ENCODE peak calls at places on chromosomes 2 and 18, in four cellular contexts. Y, M, L and Q are unnamed samples.

GRCh38 chr2:144099746-144100438 is 420.0 kb downstream of the ZEB2 start:
- DNase-seq in L (no peak), Y (peak; percentile 70), M (peak; percentile 93), Q (peak; percentile 20)

GRCh38 chr18:49305688-49306336 is 154.6 kb downstream of the DYM start:
- DNase-seq in Y (no peak), L (no peak), M (peak; percentile 70), Q (no peak)

GRCh38 chr2:150508497-150509137 is 21.1 kb upstream of the RND3 start:
- DNase-seq in Y (no peak), M (no peak), L (no peak), Q (no peak)

GRCh38 chr18:48263913-48264506 is 145.2 kb downstream of the ZBTB7C start:
- DNase-seq in M (peak; percentile 50), Y (no peak), L (no peak), Q (no peak)

GRCh38 chr2:217074576-217075224 is 214.8 kb upstream of the TNP1 start:
- DNase-seq in M (no peak), L (no peak), Y (peak; percentile 66), Q (no peak)

GRCh38 chr2:29705636-29706035 is 215.8 kb downstream of the ALK start:
- DNase-seq in Y (no peak), M (no peak), L (no peak), Q (no peak)

GRCh38 chr2:42252464-42252863 is 83.3 kb downstream of the EML4 start:
- DNase-seq in M (no peak), Y (no peak), L (no peak), Q (peak; percentile 36)

GRCh38 chr2:169118060-169118459 is 48.7 kb downstream of the DHRS9 start:
- DNase-seq in Y (no peak), M (no peak), L (no peak), Q (no peak)

GRCh38 chr2:95312543-95313205 is 15.5 kb downstream of the KCNIP3 start:
- DNase-seq in Y (no peak), M (no peak), L (no peak), Q (no peak)

GRCh38 chr2:230602562-230603230 is 109.9 kb upstream of the CAB39 start:
- DNase-seq in L (peak; percentile 94), Y (no peak), M (no peak), Q (peak; percentile 66)

GRCh38 chr18:8151176-8151575 is 458.1 kb upstream of the RAB12 start:
- DNase-seq in Y (no peak), M (no peak), L (no peak), Q (no peak)

GRCh38 chr2:59936031-59936430 is 617.4 kb downstream of the BCL11A start:
- DNase-seq in Y (no peak), M (no peak), L (no peak), Q (no peak)

GRCh38 chr18:3995476-3996102 is 459.5 kb downstream of the DLGAP1 start:
- DNase-seq in M (peak; percentile 81), L (peak; percentile 85), Y (peak; percentile 83), Q (peak; percentile 32)

GRCh38 chr2:7419814-7420213 is 502.6 kb downstream of the RNF144A start:
- DNase-seq in L (no peak), Y (no peak), M (no peak), Q (no peak)

GRCh38 chr2:161206491-161207032 is 46.3 kb downstream of the TANK start:
- DNase-seq in M (no peak), L (no peak), Y (peak; percentile 87), Q (no peak)

GRCh38 chr18:49811151-49811938 is 2.0 kb downstream of the ACAA2 start:
- DNase-seq in L (no peak), M (no peak), Y (no peak), Q (no peak)

GRCh38 chr2:203579131-203579643 is 44.1 kb upstream of the RAPH1 start:
- DNase-seq in L (no peak), M (peak; percentile 99), Y (peak; percentile 59), Q (no peak)

GRCh38 chr2:1973636-1974035 is 229.3 kb upstream of the PXDN start:
- DNase-seq in M (no peak), L (no peak), Y (no peak), Q (no peak)

GRCh38 chr2:33810046-33810835 is 211.1 kb upstream of the FAM98A start:
- DNase-seq in M (peak; percentile 3), Y (no peak), L (no peak), Q (no peak)

GRCh38 chr2:207055254-207055653 is 110.5 kb downstream of the KLF7 start:
- DNase-seq in Y (no peak), L (no peak), M (no peak), Q (no peak)

GRCh38 chr18:5414546-5414945 is 119.0 kb upstream of the ZBTB14 start:
- DNase-seq in M (no peak), L (no peak), Y (no peak), Q (no peak)

GRCh38 chr2:79368116-79368630 is 144.7 kb upstream of the CTNNA2 start:
- DNase-seq in M (no peak), Y (no peak), L (no peak), Q (no peak)

GRCh38 chr2:110773470-110773921 is 41.1 kb downstream of the ACOXL start:
- DNase-seq in M (no peak), Y (no peak), L (no peak), Q (no peak)

GRCh38 chr18:32550958-32551357 is 80.3 kb upstream of the GAREM1 start:
- DNase-seq in M (peak; percentile 21), L (no peak), Y (no peak), Q (no peak)

GRCh38 chr2:106990307-106990706 is 104.3 kb upstream of the ST6GAL2 start:
- DNase-seq in L (no peak), M (no peak), Y (peak; percentile 66), Q (no peak)

GRCh38 chr2:54599914-54600313 is 123.5 kb upstream of the EML6 start:
- DNase-seq in Y (no peak), M (peak; percentile 97), L (no peak), Q (no peak)

GRCh38 chr2:100990650-100991403 is 11.3 kb upstream of the RPL31 start:
- DNase-seq in Y (no peak), L (no peak), M (no peak), Q (no peak)

GRCh38 chr2:95004287-95004686 is 21.2 kb upstream of the MAL start:
- DNase-seq in M (no peak), Y (no peak), L (no peak), Q (no peak)

GRCh38 chr18:44716697-44717163 is 36.0 kb downstream of the SETBP1 start:
- DNase-seq in Y (no peak), L (no peak), M (peak; percentile 68), Q (no peak)

GRCh38 chr2:15142069-15142689 is 419.0 kb downstream of the NBAS start:
- DNase-seq in M (peak; percentile 67), Y (peak; percentile 3), L (peak; percentile 98), Q (peak; percentile 83)

GRCh38 chr2:238475571-238475970 is 48.8 kb downstream of the ASB1 start:
- DNase-seq in M (no peak), L (no peak), Y (no peak), Q (no peak)

GRCh38 chr2:79638410-79638809 is 125.6 kb downstream of the CTNNA2 start:
- DNase-seq in Y (no peak), L (no peak), M (no peak), Q (no peak)

GRCh38 chr2:211085056-211085680 is 528.8 kb downstream of the CPS1 start:
- DNase-seq in Y (peak; percentile 62), M (peak; percentile 59), L (peak; percentile 40), Q (peak; percentile 17)
- TF ChIP-seq CTCF in Y (peak; percentile 68), M (peak; percentile 64), L (peak; percentile 90), Q (no peak)

DNA sequence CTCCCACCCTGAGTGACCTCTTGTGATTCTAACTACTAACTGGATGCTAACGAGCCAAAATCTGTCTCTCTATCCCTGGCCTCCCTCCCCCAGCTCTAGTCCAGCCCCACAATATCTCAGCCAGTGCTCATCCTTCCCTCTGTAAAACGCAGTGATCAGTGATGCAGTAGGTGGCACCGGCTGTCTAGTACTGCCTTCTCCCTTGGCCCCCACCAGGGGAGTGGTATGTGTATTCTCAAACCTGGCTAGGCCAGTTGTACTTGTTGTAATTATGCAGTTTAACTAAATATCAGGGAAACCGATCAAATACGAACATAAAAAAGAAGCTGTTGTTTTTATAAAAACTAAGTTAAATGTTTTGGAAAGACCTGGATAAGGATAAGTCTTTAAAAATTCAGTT is 113.2 kb upstream of the ALPP start:
- DNase-seq in Y (no peak), M (no peak), L (no peak), Q (no peak)
- TF ChIP-seq CTCF in Y (no peak), M (no peak), L (no peak), Q (no peak)

DNA sequence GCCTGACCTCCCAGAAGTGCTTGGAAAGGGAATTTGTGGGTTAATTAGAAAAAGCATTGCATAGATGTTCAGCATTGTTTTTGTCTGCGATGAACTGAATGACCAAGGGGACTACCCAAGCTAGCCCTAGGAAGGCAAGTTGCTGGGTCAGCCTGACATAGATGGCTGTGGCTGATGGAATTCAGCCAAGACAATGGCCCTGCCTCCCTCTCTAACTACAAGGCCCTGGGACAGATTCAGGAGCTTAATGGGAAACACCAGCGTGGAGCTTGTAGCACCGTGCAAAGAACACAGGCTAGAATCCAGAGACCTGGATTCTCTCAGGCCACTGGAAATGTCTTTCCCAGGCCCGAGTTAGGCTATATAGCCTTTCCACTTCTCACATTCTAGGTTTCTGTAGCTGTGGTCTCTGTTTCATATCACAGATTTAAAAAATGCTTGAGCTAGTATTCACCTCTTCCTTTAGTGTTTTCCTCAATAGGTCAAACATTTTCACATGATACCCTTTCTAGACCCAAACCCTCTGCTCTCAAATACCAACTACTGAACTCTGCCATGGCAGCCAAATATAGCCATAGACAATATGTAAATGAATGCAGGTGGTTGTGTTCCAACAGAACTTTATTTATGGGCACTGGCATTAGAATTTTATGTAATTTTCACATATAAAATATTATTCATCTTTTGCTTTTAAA is 294.3 kb upstream of the MEX3C start:
- DNase-seq in L (no peak), Y (no peak), M (no peak), Q (no peak)
- TF ChIP-seq CTCF in L (no peak), Y (no peak), M (no peak), Q (no peak)

GRCh38 chr2:212520340-212520739 is 18.3 kb downstream of the ERBB4 start:
- DNase-seq in L (no peak), Y (peak; percentile 16), M (peak; percentile 32), Q (no peak)
- TF ChIP-seq CTCF in L (peak; percentile 53), Y (peak; percentile 16), M (peak; percentile 51), Q (no peak)

DNA sequence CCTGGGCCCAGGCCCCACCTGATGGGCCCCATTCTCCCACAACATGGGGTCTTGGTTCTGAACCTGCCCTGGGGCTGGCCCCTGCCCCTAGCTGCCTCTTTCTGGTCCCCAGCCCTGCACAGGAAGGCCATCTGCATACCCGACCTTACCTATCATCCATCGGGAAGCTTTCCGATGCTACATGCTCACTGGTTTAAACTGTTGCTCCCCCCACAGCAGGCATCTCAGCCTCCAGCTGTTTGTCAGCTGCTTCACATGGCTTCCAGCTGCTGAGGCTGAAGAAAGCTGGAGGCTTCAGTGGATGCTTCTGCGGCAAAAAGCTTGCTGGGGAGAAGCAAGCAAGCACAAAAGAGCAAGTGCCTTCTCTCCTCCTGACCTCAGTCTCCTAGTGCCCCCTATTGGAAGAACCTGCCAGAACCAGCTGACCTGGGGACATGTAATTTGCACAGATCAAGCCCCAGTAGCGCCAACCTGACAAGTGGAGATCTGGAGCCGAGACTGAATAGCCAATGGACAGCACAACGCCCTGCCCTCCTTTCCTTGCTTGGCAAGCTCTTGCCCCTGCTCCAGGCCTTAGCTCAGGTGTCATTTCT is 24.1 kb upstream of the RHOB start:
- DNase-seq in Y (peak; percentile 44), L (peak; percentile 28), M (peak; percentile 46), Q (peak; percentile 57)
- TF ChIP-seq CTCF in Y (no peak), L (peak; percentile 51), M (peak; percentile 21), Q (peak; percentile 32)

GRCh38 chr2:39142904-39143617 is 22.2 kb upstream of the SOS1 start:
- DNase-seq in L (no peak), M (no peak), Y (no peak), Q (no peak)
- TF ChIP-seq CTCF in L (no peak), M (no peak), Y (no peak), Q (no peak)